ENCODE peak calls at places on chromosomes 2 and 18, in seven cellular contexts. One of them, this sample, is unnamed. For H3K4me1, the result is how much of the 10 kb centered on the place peaks cover.

GRCh38 chr2:63249146-63249545 is 198.5 kb downstream of the OTX1 start:
- DNase-seq in astrocyte: peak
- DNase-seq in endodermal cell: no peak
- DNase-seq in osteoblast: no peak
- DNase-seq in small intestine: no peak
- DNase-seq in neural progenitor cell: no peak
- DNase-seq in H1: no peak
- DNase-seq in this sample: no peak

GRCh38 chr2:37324786-37325624 is at the start of gene PRKD3:
- DNase-seq in astrocyte: peak
- DNase-seq in endodermal cell: peak
- DNase-seq in osteoblast: peak
- DNase-seq in small intestine: peak
- DNase-seq in neural progenitor cell: no peak
- DNase-seq in H1: no peak
- DNase-seq in this sample: peak

GRCh38 chr2:224359569-224359968 is 42.3 kb downstream of the FAM124B start:
- DNase-seq in astrocyte: no peak
- DNase-seq in endodermal cell: peak
- DNase-seq in osteoblast: no peak
- DNase-seq in small intestine: no peak
- DNase-seq in neural progenitor cell: peak
- DNase-seq in H1: no peak
- DNase-seq in this sample: peak

GRCh38 chr2:168166902-168167510 is 80.4 kb downstream of the STK39 start:
- DNase-seq in astrocyte: peak
- DNase-seq in endodermal cell: no peak
- DNase-seq in osteoblast: no peak
- DNase-seq in small intestine: no peak
- DNase-seq in neural progenitor cell: no peak
- DNase-seq in H1: no peak
- DNase-seq in this sample: peak

GRCh38 chr2:59996830-59997229 is 556.6 kb downstream of the BCL11A start:
- DNase-seq in astrocyte: no peak
- DNase-seq in endodermal cell: no peak
- DNase-seq in osteoblast: no peak
- DNase-seq in small intestine: no peak
- DNase-seq in neural progenitor cell: no peak
- DNase-seq in H1: no peak
- DNase-seq in this sample: no peak

GRCh38 chr2:192070099-192070498 is 124.6 kb downstream of the TMEFF2 start:
- DNase-seq in astrocyte: peak
- DNase-seq in endodermal cell: no peak
- DNase-seq in osteoblast: no peak
- DNase-seq in small intestine: no peak
- DNase-seq in neural progenitor cell: no peak
- DNase-seq in H1: no peak
- DNase-seq in this sample: peak

GRCh38 chr2:197191177-197191947 is 119.2 kb downstream of the ANKRD44 start:
- DNase-seq in astrocyte: no peak
- DNase-seq in endodermal cell: no peak
- DNase-seq in osteoblast: peak
- DNase-seq in small intestine: peak
- DNase-seq in neural progenitor cell: peak
- DNase-seq in H1: no peak
- DNase-seq in this sample: peak

GRCh38 chr2:154995332-154995731 is 296.8 kb downstream of the KCNJ3 start:
- DNase-seq in astrocyte: no peak
- DNase-seq in endodermal cell: no peak
- DNase-seq in osteoblast: no peak
- DNase-seq in small intestine: no peak
- DNase-seq in neural progenitor cell: no peak
- DNase-seq in H1: no peak
- DNase-seq in this sample: no peak

GRCh38 chr18:46071894-46072867 is at the start of gene PSTPIP2:
- DNase-seq in astrocyte: peak
- DNase-seq in endodermal cell: peak
- DNase-seq in osteoblast: peak
- DNase-seq in small intestine: peak
- DNase-seq in neural progenitor cell: peak
- DNase-seq in H1: no peak
- DNase-seq in this sample: peak

GRCh38 chr2:25076749-25077148 is 34.9 kb downstream of the EFR3B start:
- DNase-seq in astrocyte: no peak
- DNase-seq in endodermal cell: no peak
- DNase-seq in osteoblast: no peak
- DNase-seq in small intestine: no peak
- DNase-seq in neural progenitor cell: no peak
- DNase-seq in H1: no peak
- DNase-seq in this sample: peak

GRCh38 chr2:17620280-17620679 is 79.8 kb downstream of the VSNL1 start:
- DNase-seq in astrocyte: peak
- DNase-seq in endodermal cell: no peak
- DNase-seq in osteoblast: no peak
- DNase-seq in small intestine: no peak
- DNase-seq in neural progenitor cell: no peak
- DNase-seq in H1: no peak
- DNase-seq in this sample: peak

GRCh38 chr2:133315280-133315679 is 253.0 kb downstream of the NCKAP5 start:
- DNase-seq in astrocyte: no peak
- DNase-seq in endodermal cell: no peak
- DNase-seq in osteoblast: no peak
- DNase-seq in small intestine: no peak
- DNase-seq in neural progenitor cell: no peak
- DNase-seq in H1: no peak
- DNase-seq in this sample: no peak

GRCh38 chr2:37869756-37870155 is 55.3 kb upstream of the RMDN2 start:
- DNase-seq in astrocyte: peak
- DNase-seq in endodermal cell: no peak
- DNase-seq in osteoblast: no peak
- DNase-seq in small intestine: no peak
- DNase-seq in neural progenitor cell: no peak
- DNase-seq in H1: no peak
- DNase-seq in this sample: peak

GRCh38 chr2:191225126-191225525 is 20.1 kb upstream of the MYO1B start:
- DNase-seq in astrocyte: no peak
- DNase-seq in endodermal cell: no peak
- DNase-seq in osteoblast: no peak
- DNase-seq in small intestine: no peak
- DNase-seq in neural progenitor cell: no peak
- DNase-seq in H1: no peak
- DNase-seq in this sample: no peak

GRCh38 chr2:55054076-55054475 is 3.8 kb upstream of the RTN4 start:
- DNase-seq in astrocyte: no peak
- DNase-seq in endodermal cell: no peak
- DNase-seq in osteoblast: no peak
- DNase-seq in small intestine: no peak
- DNase-seq in neural progenitor cell: no peak
- DNase-seq in H1: no peak
- DNase-seq in this sample: no peak

GRCh38 chr2:38690499-38691420 is 24.8 kb downstream of the GALM start:
- DNase-seq in astrocyte: peak
- DNase-seq in endodermal cell: no peak
- DNase-seq in osteoblast: peak
- DNase-seq in small intestine: no peak
- DNase-seq in neural progenitor cell: no peak
- DNase-seq in H1: no peak
- DNase-seq in this sample: peak

GRCh38 chr2:170525566-170525900 is 189.6 kb upstream of the SP5 start:
- DNase-seq in astrocyte: peak
- DNase-seq in endodermal cell: peak
- DNase-seq in osteoblast: peak
- DNase-seq in small intestine: no peak
- DNase-seq in neural progenitor cell: no peak
- DNase-seq in H1: no peak
- DNase-seq in this sample: peak

GRCh38 chr18:12751891-12752290 is 49.0 kb downstream of the PSMG2 start:
- DNase-seq in astrocyte: no peak
- DNase-seq in endodermal cell: no peak
- DNase-seq in osteoblast: no peak
- DNase-seq in small intestine: no peak
- DNase-seq in neural progenitor cell: no peak
- DNase-seq in H1: no peak
- DNase-seq in this sample: no peak

GRCh38 chr2:219434468-219434717 is 250 bp upstream of the SPEG start:
- DNase-seq in astrocyte: no peak
- DNase-seq in endodermal cell: no peak
- DNase-seq in osteoblast: peak
- DNase-seq in small intestine: no peak
- DNase-seq in neural progenitor cell: no peak
- DNase-seq in H1: no peak
- DNase-seq in this sample: no peak

GRCh38 chr18:51030537-51031258 is 685 bp downstream of the SMAD4 start:
- DNase-seq in astrocyte: no peak
- DNase-seq in endodermal cell: peak
- DNase-seq in osteoblast: peak
- DNase-seq in small intestine: peak
- DNase-seq in neural progenitor cell: peak
- DNase-seq in H1: no peak
- DNase-seq in this sample: peak

GRCh38 chr2:88874063-88874657 is 182.7 kb downstream of the RPIA start:
- DNase-seq in astrocyte: peak
- DNase-seq in endodermal cell: peak
- DNase-seq in osteoblast: no peak
- DNase-seq in small intestine: peak
- DNase-seq in neural progenitor cell: peak
- DNase-seq in H1: no peak
- DNase-seq in this sample: peak

GRCh38 chr2:231680992-231681852 is 27.1 kb upstream of the PTMA start:
- DNase-seq in astrocyte: peak
- DNase-seq in endodermal cell: peak
- DNase-seq in osteoblast: peak
- DNase-seq in small intestine: peak
- DNase-seq in neural progenitor cell: peak
- DNase-seq in H1: no peak
- DNase-seq in this sample: peak

DNA sequence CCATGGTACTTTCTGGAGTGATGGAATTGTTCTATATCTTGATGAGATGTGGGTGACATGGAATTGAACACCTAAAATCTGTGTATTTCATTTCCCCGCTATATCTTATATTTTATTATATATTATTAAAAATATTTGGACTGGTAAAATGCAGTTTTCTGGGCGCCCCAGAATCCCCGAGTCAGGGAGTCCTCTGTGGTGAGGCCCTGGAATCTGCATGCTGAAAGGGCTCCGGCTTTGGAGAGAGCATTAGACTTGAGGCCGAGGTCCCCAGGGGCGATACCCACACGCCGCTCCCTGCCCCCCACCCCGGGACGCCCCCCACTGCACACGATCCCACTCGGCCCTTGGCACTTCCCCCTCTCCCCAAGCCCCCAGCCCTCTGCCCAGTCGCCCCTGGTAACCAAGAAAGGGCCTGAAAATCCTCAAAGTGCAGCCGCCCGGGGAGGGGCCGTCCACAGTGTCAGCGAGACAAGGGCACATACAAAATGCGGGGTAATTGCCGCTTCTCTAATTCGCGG is 126.0 kb downstream of the ZFP36L2 start:
- DNase-seq in astrocyte: no peak
- DNase-seq in endodermal cell: no peak
- DNase-seq in osteoblast: no peak
- DNase-seq in small intestine: no peak
- DNase-seq in neural progenitor cell: no peak
- DNase-seq in H1: no peak
- DNase-seq in this sample: no peak
- H3K4me3 ChIP-seq in astrocyte: peak
- H3K4me3 ChIP-seq in endodermal cell: no peak
- H3K4me3 ChIP-seq in osteoblast: peak
- H3K4me3 ChIP-seq in small intestine: peak
- H3K4me3 ChIP-seq in neural progenitor cell: peak
- H3K4me3 ChIP-seq in H1: peak
- H3K4me3 ChIP-seq in this sample: peak

GRCh38 chr2:43018179-43019024 is 208.0 kb downstream of the ZFP36L2 start:
- DNase-seq in astrocyte: peak
- DNase-seq in endodermal cell: peak
- DNase-seq in osteoblast: peak
- DNase-seq in small intestine: peak
- DNase-seq in neural progenitor cell: no peak
- DNase-seq in H1: no peak
- DNase-seq in this sample: peak
- H3K4me1 ChIP-seq in astrocyte: under half
- H3K4me1 ChIP-seq in endodermal cell: under half
- H3K4me1 ChIP-seq in osteoblast: under half
- H3K4me1 ChIP-seq in small intestine: under half
- H3K4me1 ChIP-seq in neural progenitor cell: under half
- H3K4me1 ChIP-seq in H1: under half
- H3K4me1 ChIP-seq in this sample: under half

DNA sequence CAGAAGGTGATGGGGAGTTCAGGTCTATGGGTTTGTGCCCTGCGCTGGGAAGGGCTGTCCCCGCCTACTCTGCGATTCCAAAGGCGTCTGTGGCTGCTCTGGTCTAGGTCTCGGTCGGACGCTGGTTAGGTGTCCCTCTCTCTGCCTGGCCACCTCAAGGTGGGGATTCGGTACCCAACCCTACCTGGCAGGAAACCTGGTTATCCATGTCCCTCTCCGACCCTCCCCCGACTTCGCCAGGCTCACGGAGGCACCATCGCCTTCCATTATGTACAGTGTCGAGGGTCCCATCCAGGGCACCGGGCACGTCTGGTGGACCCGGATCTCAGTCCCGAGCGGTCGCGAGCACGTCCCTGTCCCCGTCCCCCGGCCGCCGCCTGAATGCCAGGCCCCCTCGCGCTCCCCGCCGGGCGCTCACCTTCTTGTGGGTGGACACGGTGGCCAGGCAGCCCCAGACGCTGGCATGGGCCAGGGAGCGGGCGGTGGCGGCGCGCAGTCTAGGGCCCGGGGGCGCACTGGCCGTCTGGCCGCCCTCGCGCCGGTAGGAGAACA is 628 bp downstream of the CREG2 start:
- DNase-seq in astrocyte: no peak
- DNase-seq in endodermal cell: peak
- DNase-seq in osteoblast: no peak
- DNase-seq in small intestine: no peak
- DNase-seq in neural progenitor cell: peak
- DNase-seq in H1: no peak
- DNase-seq in this sample: no peak
- H3K4me3 ChIP-seq in astrocyte: peak
- H3K4me3 ChIP-seq in endodermal cell: peak
- H3K4me3 ChIP-seq in osteoblast: peak
- H3K4me3 ChIP-seq in small intestine: peak
- H3K4me3 ChIP-seq in neural progenitor cell: peak
- H3K4me3 ChIP-seq in H1: peak
- H3K4me3 ChIP-seq in this sample: peak

DNA sequence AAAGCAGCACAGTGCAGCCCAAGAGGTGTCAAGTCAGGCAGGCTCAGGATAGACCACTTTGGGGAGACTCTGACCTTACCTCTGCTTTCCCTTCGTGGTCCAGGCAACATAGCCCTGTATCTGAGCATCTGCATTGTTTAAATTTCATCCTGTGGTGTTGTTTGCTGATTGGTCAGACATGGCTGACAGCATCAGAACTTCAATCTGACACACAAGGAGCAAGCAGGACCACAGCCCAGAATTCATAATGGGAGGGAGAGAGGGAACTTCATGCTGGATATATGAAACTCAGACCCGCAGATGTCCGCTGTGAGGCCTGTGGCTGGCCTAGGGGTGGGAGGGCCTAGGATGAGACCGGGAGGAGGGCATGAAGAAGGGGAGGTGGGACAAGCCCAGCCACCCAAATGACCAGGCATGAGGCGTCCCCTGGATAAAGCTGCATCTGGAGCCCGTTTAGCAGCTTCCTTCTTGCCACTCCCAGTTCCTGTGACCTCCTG is 285.6 kb downstream of the TCF4 start:
- DNase-seq in astrocyte: no peak
- DNase-seq in endodermal cell: peak
- DNase-seq in osteoblast: no peak
- DNase-seq in small intestine: no peak
- DNase-seq in neural progenitor cell: peak
- DNase-seq in H1: no peak
- DNase-seq in this sample: peak
- H3K4me1 ChIP-seq in astrocyte: under half
- H3K4me1 ChIP-seq in endodermal cell: under half
- H3K4me1 ChIP-seq in osteoblast: under half
- H3K4me1 ChIP-seq in small intestine: under half
- H3K4me1 ChIP-seq in neural progenitor cell: under half
- H3K4me1 ChIP-seq in H1: under half
- H3K4me1 ChIP-seq in this sample: under half

This sample was measured in GM23248.